ENCODE peak calls at places on chromosomes 6 and 20, in six cellular contexts. E, D, U, Z, M and P are unnamed samples.

GRCh38 chr20:11810316-11811130 is 107.2 kb upstream of the BTBD3 start:
- DNase-seq in E (no peak), D (peak; percentile 74), U (no peak), Z (no peak), M (no peak), P (no peak)

GRCh38 chr6:14060971-14061370 is 56.6 kb upstream of the CD83 start:
- DNase-seq in E (no peak), D (no peak), U (no peak), Z (no peak), M (no peak), P (no peak)

GRCh38 chr20:40807094-40807623 is 118.1 kb upstream of the MAFB start:
- DNase-seq in E (no peak), D (no peak), U (no peak), Z (no peak), M (no peak), P (no peak)

GRCh38 chr6:16559091-16559490 is 202.2 kb downstream of the ATXN1 start:
- DNase-seq in E (no peak), D (peak; percentile 28), U (no peak), Z (no peak), M (no peak), P (no peak)

GRCh38 chr6:115545410-115545986 is 515.2 kb downstream of the FRK start:
- DNase-seq in E (no peak), D (no peak), U (peak; percentile 22), Z (no peak), M (no peak), P (no peak)

GRCh38 chr20:52305843-52306242 is 114.3 kb upstream of the ZFP64 start:
- DNase-seq in E (no peak), D (no peak), U (no peak), Z (peak; percentile 35), M (no peak), P (no peak)

GRCh38 chr6:149181304-149181703 is 136.2 kb upstream of the TAB2 start:
- DNase-seq in E (no peak), D (no peak), U (no peak), Z (no peak), M (no peak), P (no peak)

GRCh38 chr20:54622338-54623280 is 147.2 kb downstream of the DOK5 start:
- DNase-seq in E (no peak), D (no peak), U (no peak), Z (no peak), M (no peak), P (no peak)

GRCh38 chr6:112149719-112150263 is 62.4 kb downstream of the FAM229B start:
- DNase-seq in E (peak; percentile 90), D (peak; percentile 29), U (no peak), Z (no peak), M (no peak), P (peak; percentile 96)

GRCh38 chr20:38120625-38120988 is 44.5 kb downstream of the TGM2 start:
- DNase-seq in E (no peak), D (no peak), U (no peak), Z (no peak), M (no peak), P (no peak)

GRCh38 chr6:116557863-116558262 is 4.3 kb downstream of the CALHM4 start:
- DNase-seq in E (peak; percentile 92), D (peak; percentile 98), U (peak; percentile 22), Z (no peak), M (no peak), P (peak; percentile 78)

GRCh38 chr6:33907227-33907626 is 103.4 kb upstream of the MLN start:
- DNase-seq in E (no peak), D (no peak), U (no peak), Z (no peak), M (no peak), P (no peak)

GRCh38 chr20:51345601-51346101 is 196.9 kb downstream of the NFATC2 start:
- DNase-seq in E (no peak), D (peak; percentile 82), U (no peak), Z (no peak), M (no peak), P (peak; percentile 46)

GRCh38 chr6:25002326-25003066 is 66.7 kb upstream of the RIPOR2 start:
- DNase-seq in E (no peak), D (no peak), U (no peak), Z (no peak), M (no peak), P (no peak)

GRCh38 chr6:28633445-28634215 is 107.9 kb downstream of the GPX5 start:
- DNase-seq in E (no peak), D (no peak), U (no peak), Z (no peak), M (no peak), P (no peak)

GRCh38 chr20:47358672-47359532 is 2.4 kb upstream of the ZMYND8 start:
- DNase-seq in E (peak; percentile 96), D (peak; percentile 94), U (peak; percentile 100), Z (no peak), M (peak; percentile 94), P (peak; percentile 84)

GRCh38 chr6:6317386-6317785 is 3.1 kb downstream of the F13A1 start:
- DNase-seq in E (no peak), D (no peak), U (no peak), Z (no peak), M (no peak), P (no peak)

GRCh38 chr6:142260748-142261147 is 41.1 kb upstream of the ADGRG6 start:
- DNase-seq in E (no peak), D (no peak), U (no peak), Z (no peak), M (no peak), P (no peak)

GRCh38 chr20:19868383-19868782 is 110.3 kb downstream of the RIN2 start:
- DNase-seq in E (no peak), D (no peak), U (no peak), Z (no peak), M (no peak), P (no peak)

GRCh38 chr6:15950962-15951569 is 177.8 kb upstream of the MYLIP start:
- DNase-seq in E (no peak), D (no peak), U (no peak), Z (no peak), M (no peak), P (no peak)

GRCh38 chr6:1762203-1762602 is 152.5 kb downstream of the FOXC1 start:
- DNase-seq in E (no peak), D (no peak), U (no peak), Z (no peak), M (no peak), P (no peak)

GRCh38 chr20:62236674-62236996 is 1.7 kb upstream of the OSBPL2 start:
- DNase-seq in E (no peak), D (no peak), U (peak; percentile 58), Z (no peak), M (no peak), P (no peak)

GRCh38 chr6:17816921-17817611 is 110.3 kb upstream of the NUP153 start:
- DNase-seq in E (no peak), D (peak; percentile 32), U (peak; percentile 75), Z (no peak), M (no peak), P (no peak)

GRCh38 chr6:149903938-149904611 is 6.2 kb upstream of the RAET1E start:
- DNase-seq in E (no peak), D (no peak), U (no peak), Z (no peak), M (peak; percentile 14), P (no peak)

GRCh38 chr20:18904624-18905023 is 91.0 kb downstream of the SCP2D1 start:
- DNase-seq in E (no peak), D (peak; percentile 5), U (no peak), Z (no peak), M (no peak), P (no peak)

GRCh38 chr20:5788385-5788895 is 38.2 kb downstream of the SHLD1 start:
- DNase-seq in E (peak; percentile 67), D (peak; percentile 95), U (peak; percentile 94), Z (peak; percentile 83), M (peak; percentile 90), P (peak; percentile 77)
- TF ChIP-seq CTCF in E (peak; percentile 87), D (peak; percentile 81), U (peak; percentile 95), Z (peak; percentile 95), M (peak; percentile 89), P (peak; percentile 77)

GRCh38 chr6:168072266-168072665 is 6.7 kb downstream of the FRMD1 start:
- DNase-seq in E (no peak), D (no peak), U (no peak), Z (no peak), M (no peak), P (no peak)

GRCh38 chr6:168073937-168074730 is 4.9 kb downstream of the FRMD1 start:
- DNase-seq in E (no peak), D (no peak), U (no peak), Z (no peak), M (no peak), P (no peak)

GRCh38 chr6:168072730-168073129 is 6.3 kb downstream of the FRMD1 start:
- DNase-seq in E (no peak), D (no peak), U (no peak), Z (no peak), M (no peak), P (no peak)

GRCh38 chr6:168070804-168071203 is 8.2 kb downstream of the FRMD1 start:
- DNase-seq in E (no peak), D (no peak), U (no peak), Z (no peak), M (no peak), P (no peak)

DNA sequence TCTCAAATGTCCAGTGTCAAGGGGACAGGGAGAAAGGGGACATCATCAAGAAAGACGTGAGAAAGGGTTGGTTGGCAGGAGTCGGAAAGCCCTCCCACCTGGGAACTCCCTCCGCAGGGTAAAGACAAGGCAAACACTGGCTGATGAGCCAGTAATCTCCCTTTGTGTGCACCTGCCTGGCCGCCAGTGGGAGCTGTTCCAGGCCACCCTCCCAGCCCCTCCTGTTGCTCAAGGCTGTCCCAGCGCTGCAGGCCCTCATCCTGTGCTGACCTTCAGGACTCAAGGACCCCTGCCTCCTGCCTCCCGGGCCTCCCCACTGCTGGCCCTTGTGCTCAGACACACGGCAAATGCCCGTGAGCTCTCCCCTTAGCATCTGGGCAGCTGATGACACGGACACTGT is 7.4 kb downstream of the FRMD1 start:
- DNase-seq in E (no peak), D (no peak), U (peak; percentile 35), Z (no peak), M (peak; percentile 37), P (no peak)
- TF ChIP-seq CTCF in E (no peak), D (no peak), U (peak; percentile 83), Z (no peak), M (no peak), P (no peak)

GRCh38 chr6:22906091-22906549 is 336.8 kb downstream of the HDGFL1 start:
- DNase-seq in E (no peak), D (peak; percentile 69), U (no peak), Z (no peak), M (no peak), P (no peak)
- TF ChIP-seq CTCF in E (peak; percentile 31), D (peak; percentile 50), U (no peak), Z (no peak), M (no peak), P (peak; percentile 21)

GRCh38 chr6:75568100-75568499 is 33.6 kb upstream of the SENP6 start:
- DNase-seq in E (no peak), D (no peak), U (no peak), Z (no peak), M (no peak), P (no peak)

GRCh38 chr6:75557068-75557467 is 44.6 kb upstream of the SENP6 start:
- DNase-seq in E (no peak), D (no peak), U (no peak), Z (no peak), M (no peak), P (no peak)

GRCh38 chr6:75568965-75569364 is 32.7 kb upstream of the SENP6 start:
- DNase-seq in E (no peak), D (no peak), U (no peak), Z (no peak), M (no peak), P (no peak)

GRCh38 chr6:75566137-75566767 is 35.4 kb upstream of the SENP6 start:
- DNase-seq in E (no peak), D (no peak), U (no peak), Z (no peak), M (no peak), P (no peak)

GRCh38 chr6:75563032-75563431 is 38.6 kb upstream of the SENP6 start:
- DNase-seq in E (no peak), D (peak; percentile 56), U (peak; percentile 37), Z (no peak), M (no peak), P (no peak)
- TF ChIP-seq CTCF in E (peak; percentile 39), D (peak; percentile 52), U (peak; percentile 54), Z (no peak), M (peak; percentile 22), P (peak; percentile 37)